ENCODE peak calls at places on chromosome 11, in six cellular contexts. R is colonic mucosa, Q is B cell, H is astrocyte of the spinal cord, K is nephron progenitor cell, X is lower leg skin. W is an unnamed sample.

GRCh38 chr11:63590024-63590788 is 24.0 kb downstream of the PLAAT3 start:
- DNase-seq in R (no peak), K (no peak), H (no peak), X (no peak), Q (no peak), W (peak; percentile 78)

GRCh38 chr11:129639300-129639699 is 176.3 kb upstream of the TMEM45B start:
- DNase-seq in R (no peak), X (no peak), H (peak; percentile 98), Q (no peak), K (no peak), W (no peak)

GRCh38 chr11:114276077-114276476 is 20.1 kb upstream of the NNMT start:
- DNase-seq in Q (no peak), R (no peak), X (peak; percentile 5), H (no peak), K (no peak), W (peak; percentile 57)

GRCh38 chr11:17798253-17798652 is 63.7 kb downstream of the KCNC1 start:
- DNase-seq in Q (no peak), R (no peak), K (no peak), H (no peak), X (peak; percentile 65), W (no peak)

GRCh38 chr11:82995754-82996398 is 75.8 kb downstream of the RAB30 start:
- DNase-seq in X (no peak), R (no peak), H (peak; percentile 49), Q (no peak), K (no peak), W (no peak)

GRCh38 chr11:95145430-95146063 is 55.9 kb downstream of the ENDOD1 start:
- DNase-seq in Q (no peak), X (no peak), K (no peak), R (no peak), H (no peak), W (no peak)

GRCh38 chr11:92125316-92125715 is 99.3 kb upstream of the FAT3 start:
- DNase-seq in H (no peak), R (no peak), X (no peak), Q (no peak), K (no peak), W (no peak)

GRCh38 chr11:89436071-89436470 is 55.1 kb downstream of the NOX4 start:
- DNase-seq in H (peak; percentile 23), K (peak; percentile 20), Q (no peak), X (no peak), R (no peak), W (no peak)

GRCh38 chr11:76808996-76809395 is 25.8 kb downstream of the TSKU start:
- DNase-seq in X (no peak), Q (no peak), R (peak; percentile 12), H (no peak), K (no peak), W (peak; percentile 27)

GRCh38 chr11:84398017-84398626 is 1112.0 kb upstream of the CCDC90B start:
- DNase-seq in H (peak; percentile 24), X (no peak), R (no peak), K (no peak), Q (no peak), W (no peak)

GRCh38 chr11:68224606-68225005 is 11.5 kb upstream of the KMT5B start:
- DNase-seq in R (no peak), K (no peak), Q (no peak), X (no peak), H (no peak), W (no peak)

GRCh38 chr11:7251836-7252682 is at the start of gene SYT9:
- DNase-seq in Q (peak; percentile 5), H (peak; percentile 16), K (peak; percentile 87), X (no peak), R (peak; percentile 34), W (peak; percentile 86)

GRCh38 chr11:64384981-64385952 is 26.3 kb downstream of the RPS6KA4 start:
- DNase-seq in X (no peak), Q (no peak), R (no peak), H (no peak), K (no peak), W (no peak)

GRCh38 chr11:116602637-116602942 is 170.2 kb downstream of the BUD13 start:
- DNase-seq in R (no peak), X (no peak), H (no peak), Q (no peak), K (no peak), W (no peak)

GRCh38 chr11:118001494-118001971 is 15.3 kb downstream of the IL10RA start:
- DNase-seq in R (no peak), Q (no peak), K (no peak), H (no peak), X (no peak), W (no peak)

GRCh38 chr11:80285076-80285790 is 844.4 kb upstream of the TENM4 start:
- DNase-seq in X (no peak), Q (no peak), H (peak; percentile 51), R (no peak), K (no peak), W (no peak)

GRCh38 chr11:80280737-80281136 is 839.9 kb upstream of the TENM4 start:
- DNase-seq in Q (no peak), K (no peak), R (no peak), X (no peak), H (no peak), W (no peak)

GRCh38 chr11:80281194-80281593 is 840.4 kb upstream of the TENM4 start:
- DNase-seq in H (no peak), R (no peak), K (no peak), Q (no peak), X (no peak), W (no peak)

DNA sequence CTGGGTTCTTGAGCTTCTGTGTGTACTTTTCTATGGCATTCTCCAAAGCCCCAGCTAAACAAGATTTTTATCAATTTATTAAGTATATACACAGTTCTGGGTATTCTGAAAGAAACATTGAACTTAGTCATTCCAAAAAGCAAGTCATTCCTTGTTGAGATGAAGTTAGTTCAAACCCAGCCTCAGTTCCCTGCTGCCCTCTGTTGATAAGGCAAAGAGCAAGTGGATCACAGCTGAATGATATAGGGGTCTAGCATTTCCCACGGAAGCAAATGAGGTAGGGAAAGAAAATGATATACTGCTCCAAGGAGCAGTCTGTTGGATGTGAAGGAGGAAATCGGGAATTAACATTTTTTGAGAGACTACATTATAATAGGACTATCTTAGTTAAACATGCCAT is 841.8 kb upstream of the TENM4 start:
- DNase-seq in Q (no peak), H (no peak), X (no peak), K (no peak), R (no peak), W (no peak)
- TF ChIP-seq CTCF in Q (no peak), H (no peak), X (no peak), K (no peak), R (no peak), W (no peak)

GRCh38 chr11:11977206-11977938 is 31.1 kb downstream of the DKK3 start:
- DNase-seq in X (peak; percentile 63), Q (no peak), H (peak; percentile 90), R (no peak), K (no peak), W (peak; percentile 90)

GRCh38 chr11:11973361-11973800 is 35.0 kb downstream of the DKK3 start:
- DNase-seq in K (no peak), R (no peak), X (peak; percentile 53), H (peak; percentile 67), Q (no peak), W (peak; percentile 83)

GRCh38 chr11:11976476-11977187 is 31.8 kb downstream of the DKK3 start:
- DNase-seq in Q (no peak), K (no peak), X (no peak), R (peak; percentile 33), H (peak; percentile 35), W (peak; percentile 84)

GRCh38 chr11:11973866-11974265 is 34.6 kb downstream of the DKK3 start:
- DNase-seq in X (no peak), R (no peak), K (no peak), H (no peak), Q (no peak), W (peak; percentile 68)

GRCh38 chr11:11975201-11976092 is 33.0 kb downstream of the DKK3 start:
- DNase-seq in R (no peak), Q (no peak), X (no peak), H (no peak), K (no peak), W (peak; percentile 73)
- TF ChIP-seq CTCF in R (no peak), Q (no peak), X (no peak), H (no peak), K (no peak), W (no peak)

GRCh38 chr11:105372214-105372613 is 232.6 kb upstream of the CARD18 start:
- DNase-seq in H (no peak), R (no peak), X (no peak), K (no peak), Q (no peak), W (no peak)

GRCh38 chr11:105368711-105369110 is 229.1 kb upstream of the CARD18 start:
- DNase-seq in Q (no peak), R (no peak), X (no peak), H (no peak), K (no peak), W (no peak)

GRCh38 chr11:105367129-105367528 is 227.6 kb upstream of the CARD18 start:
- DNase-seq in R (no peak), Q (no peak), H (no peak), X (no peak), K (no peak), W (no peak)

GRCh38 chr11:105371311-105371710 is 231.7 kb upstream of the CARD18 start:
- DNase-seq in Q (no peak), X (no peak), K (no peak), R (no peak), H (no peak), W (no peak)
- TF ChIP-seq CTCF in Q (no peak), X (no peak), K (no peak), R (no peak), H (no peak), W (no peak)

GRCh38 chr11:34565417-34566208 is 52.0 kb upstream of the ELF5 start:
- DNase-seq in Q (no peak), X (no peak), H (no peak), K (no peak), R (peak; percentile 39), W (peak; percentile 36)
- TF ChIP-seq CTCF in Q (peak; percentile 49), X (no peak), H (peak; percentile 30), K (peak; percentile 40), R (peak; percentile 48), W (peak; percentile 39)